ENCODE peak calls at places on chromosome 13, in five cellular contexts. One of them, this sample, is unnamed.

GRCh38 chr13:110498327-110498726 is 63.2 kb downstream of the RAB20 start:
- DNase-seq in AG09319: no peak
- DNase-seq in lower leg skin: no peak
- DNase-seq in glomerular endothelial cell: no peak
- DNase-seq in transverse colon: no peak
- DNase-seq in this sample: no peak

GRCh38 chr13:52025475-52026245 is 1.2 kb downstream of the UTP14C start:
- DNase-seq in AG09319: no peak
- DNase-seq in lower leg skin: no peak
- DNase-seq in glomerular endothelial cell: no peak
- DNase-seq in transverse colon: no peak
- DNase-seq in this sample: no peak

GRCh38 chr13:113905942-113906341 is 42.1 kb upstream of the GAS6 start:
- DNase-seq in AG09319: no peak
- DNase-seq in lower leg skin: peak
- DNase-seq in glomerular endothelial cell: no peak
- DNase-seq in transverse colon: no peak
- DNase-seq in this sample: peak

GRCh38 chr13:30791354-30791921 is 56.1 kb downstream of the ALOX5AP start:
- DNase-seq in AG09319: peak
- DNase-seq in lower leg skin: no peak
- DNase-seq in glomerular endothelial cell: no peak
- DNase-seq in transverse colon: no peak
- DNase-seq in this sample: no peak

GRCh38 chr13:76813874-76814273 is 72.3 kb downstream of the KCTD12 start:
- DNase-seq in AG09319: no peak
- DNase-seq in lower leg skin: no peak
- DNase-seq in glomerular endothelial cell: no peak
- DNase-seq in transverse colon: peak
- DNase-seq in this sample: no peak

GRCh38 chr13:73544175-73544574 is 485.4 kb downstream of the KLF5 start:
- DNase-seq in AG09319: no peak
- DNase-seq in lower leg skin: no peak
- DNase-seq in glomerular endothelial cell: no peak
- DNase-seq in transverse colon: no peak
- DNase-seq in this sample: no peak

GRCh38 chr13:110446570-110446880 is 115.0 kb downstream of the RAB20 start:
- DNase-seq in AG09319: no peak
- DNase-seq in lower leg skin: no peak
- DNase-seq in glomerular endothelial cell: no peak
- DNase-seq in transverse colon: no peak
- DNase-seq in this sample: no peak

GRCh38 chr13:31092631-31093030 is 69.1 kb downstream of the HSPH1 start:
- DNase-seq in AG09319: no peak
- DNase-seq in lower leg skin: no peak
- DNase-seq in glomerular endothelial cell: no peak
- DNase-seq in transverse colon: no peak
- DNase-seq in this sample: no peak

GRCh38 chr13:45047394-45048328 is 58.3 kb downstream of the GPALPP1 start:
- DNase-seq in AG09319: peak
- DNase-seq in lower leg skin: peak
- DNase-seq in glomerular endothelial cell: peak
- DNase-seq in transverse colon: peak
- DNase-seq in this sample: peak

GRCh38 chr13:28375250-28375930 is 119.5 kb downstream of the FLT1 start:
- DNase-seq in AG09319: no peak
- DNase-seq in lower leg skin: no peak
- DNase-seq in glomerular endothelial cell: no peak
- DNase-seq in transverse colon: no peak
- DNase-seq in this sample: no peak

GRCh38 chr13:71860547-71861131 is 6.4 kb downstream of the DACH1 start:
- DNase-seq in AG09319: no peak
- DNase-seq in lower leg skin: no peak
- DNase-seq in glomerular endothelial cell: no peak
- DNase-seq in transverse colon: no peak
- DNase-seq in this sample: no peak

GRCh38 chr13:110680852-110681251 is 25.1 kb downstream of the CARS2 start:
- DNase-seq in AG09319: no peak
- DNase-seq in lower leg skin: no peak
- DNase-seq in glomerular endothelial cell: no peak
- DNase-seq in transverse colon: no peak
- DNase-seq in this sample: no peak